ENCODE peak calls at places on chromosome 20, in four cellular contexts. N is caudate nucleus, L is AG04450, V is pancreas. C is an unnamed sample.

GRCh38 chr20:18666803-18667460 is 79.1 kb downstream of the DTD1 start:
- DNase-seq in N (no peak), L (no peak), V (no peak), C (no peak)

GRCh38 chr20:38032585-38033329 is 499 bp downstream of the TTI1 start:
- DNase-seq in N (no peak), L (no peak), V (no peak), C (peak; percentile 52)

GRCh38 chr20:42492998-42493397 is 696.7 kb downstream of the PTPRT start:
- DNase-seq in N (no peak), L (no peak), V (no peak), C (no peak)

GRCh38 chr20:21237956-21238355 is 65.2 kb upstream of the XRN2 start:
- DNase-seq in N (no peak), L (no peak), V (no peak), C (no peak)

GRCh38 chr20:44704551-44704971 is 10.6 kb upstream of the CCN5 start:
- DNase-seq in N (no peak), L (peak; percentile 51), V (no peak), C (no peak)

GRCh38 chr20:59912609-59913008 is 20.8 kb downstream of the SYCP2 start:
- DNase-seq in N (no peak), L (no peak), V (no peak), C (no peak)

GRCh38 chr20:45969712-45970634 is 2.0 kb downstream of the ZNF335 start:
- DNase-seq in N (no peak), L (peak; percentile 32), V (peak; percentile 50), C (no peak)

GRCh38 chr20:61330441-61330840 is 78.4 kb downstream of the CDH4 start:
- DNase-seq in N (no peak), L (no peak), V (no peak), C (no peak)

GRCh38 chr20:35329435-35330139 is 37.4 kb upstream of the FAM83C start:
- DNase-seq in N (no peak), L (no peak), V (no peak), C (no peak)

GRCh38 chr20:43583982-43584432 is 6.7 kb upstream of the IFT52 start:
- DNase-seq in N (no peak), L (peak; percentile 92), V (peak; percentile 90), C (peak; percentile 60)

GRCh38 chr20:3819413-3820047 is 817 bp upstream of the AP5S1 start:
- DNase-seq in N (no peak), L (no peak), V (no peak), C (no peak)
- H3K27ac ChIP-seq in N (peak overlapping the region; percentile 100), L (peak overlapping the region; percentile 40), V (peak overlapping the region; percentile 98), C (peak overlapping the region; percentile 100)

GRCh38 chr20:5643936-5644335 is 106.3 kb upstream of the SHLD1 start:
- DNase-seq in N (no peak), L (no peak), V (no peak), C (no peak)
- H3K27ac ChIP-seq in N (no peak overlapping the region), L (no peak overlapping the region), V (no peak overlapping the region), C (no peak overlapping the region)

GRCh38 chr20:24827603-24828295 is 121.3 kb upstream of the CST7 start:
- DNase-seq in N (no peak), L (no peak), V (no peak), C (no peak)
- H3K27ac ChIP-seq in N (no peak overlapping the region), L (no peak overlapping the region), V (no peak overlapping the region), C (no peak overlapping the region)

GRCh38 chr20:11355338-11355737 is 562.4 kb upstream of the BTBD3 start:
- DNase-seq in N (no peak), L (no peak), V (no peak), C (no peak)

GRCh38 chr20:11354841-11355240 is 562.9 kb upstream of the BTBD3 start:
- DNase-seq in N (no peak), L (no peak), V (no peak), C (no peak)

GRCh38 chr20:11344939-11345338 is 572.8 kb upstream of the BTBD3 start:
- DNase-seq in N (no peak), L (no peak), V (no peak), C (no peak)

GRCh38 chr20:11352041-11352440 is 565.7 kb upstream of the BTBD3 start:
- DNase-seq in N (no peak), L (no peak), V (no peak), C (no peak)

GRCh38 chr20:11350126-11351005 is 567.3 kb upstream of the BTBD3 start:
- DNase-seq in N (no peak), L (peak; percentile 48), V (no peak), C (no peak)
- H3K27ac ChIP-seq in N (no peak overlapping the region), L (no peak overlapping the region), V (no peak overlapping the region), C (no peak overlapping the region)

GRCh38 chr20:41169791-41170351 is 32.5 kb downstream of the PLCG1 start:
- DNase-seq in N (no peak), L (no peak), V (no peak), C (no peak)
- H3K27ac ChIP-seq in N (no peak overlapping the region), L (no peak overlapping the region), V (no peak overlapping the region), C (no peak overlapping the region)

GRCh38 chr20:1669304-1669703 is 11.7 kb upstream of the SIRPG start:
- DNase-seq in N (no peak), L (no peak), V (no peak), C (peak; percentile 9)
- H3K27ac ChIP-seq in N (peak overlapping the region; percentile 54), L (no peak overlapping the region), V (no peak overlapping the region), C (peak overlapping the region; percentile 49)

GRCh38 chr20:1119524-1119923 is 1.1 kb downstream of the PSMF1 start:
- DNase-seq in N (no peak), L (no peak), V (no peak), C (no peak)
- H3K27ac ChIP-seq in N (no peak overlapping the region), L (no peak overlapping the region), V (peak overlapping the region; percentile 39), C (peak overlapping the region; percentile 41)

DNA sequence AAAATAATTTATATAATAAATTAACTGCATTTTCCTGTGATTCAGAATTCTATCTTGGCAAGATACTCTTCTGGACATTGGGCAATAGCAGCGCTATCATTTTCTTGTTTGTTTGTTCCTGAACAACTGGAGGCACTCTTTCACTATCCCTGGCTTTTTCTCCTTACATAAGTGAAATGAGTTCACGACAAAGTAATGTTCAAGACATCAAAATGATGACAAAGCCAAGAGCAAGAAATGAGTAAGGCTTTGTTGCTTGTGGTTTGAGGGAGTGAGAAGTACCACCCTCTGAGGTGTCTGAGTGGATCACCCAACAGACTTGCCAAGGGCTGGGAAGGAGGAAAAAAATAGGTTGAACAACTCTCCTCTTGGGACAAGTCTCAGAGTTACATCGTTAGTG is 466.6 kb upstream of the JAG1 start:
- DNase-seq in N (no peak), L (peak; percentile 3), V (no peak), C (no peak)
- H3K27ac ChIP-seq in N (no peak overlapping the region), L (no peak overlapping the region), V (no peak overlapping the region), C (no peak overlapping the region)

GRCh38 chr20:3728354-3728753 is 4.1 kb upstream of the HSPA12B start:
- DNase-seq in N (no peak), L (no peak), V (no peak), C (no peak)
- H3K27ac ChIP-seq in N (no peak overlapping the region), L (no peak overlapping the region), V (no peak overlapping the region), C (no peak overlapping the region)

C was measured in substantia nigra.